ENCODE peak calls at places on chromosomes 1 and 21, in eight cellular contexts. One of them, this sample, is unnamed.

GRCh38 chr1:194176212-194176611 is 989.8 kb upstream of the B3GALT2 start:
- DNase-seq in A673: no peak
- DNase-seq in upper lobe of right lung: no peak
- DNase-seq in tibial nerve: no peak
- DNase-seq in heart left ventricle: no peak
- DNase-seq in neural progenitor cell: peak
- DNase-seq in colonic mucosa: no peak
- DNase-seq in cardiac fibroblast: no peak
- DNase-seq in this sample: no peak

GRCh38 chr1:33047839-33048305 is 11.2 kb upstream of the AK2 start:
- DNase-seq in A673: no peak
- DNase-seq in upper lobe of right lung: no peak
- DNase-seq in tibial nerve: no peak
- DNase-seq in heart left ventricle: no peak
- DNase-seq in neural progenitor cell: no peak
- DNase-seq in colonic mucosa: no peak
- DNase-seq in cardiac fibroblast: peak
- DNase-seq in this sample: no peak

GRCh38 chr1:83530506-83530905 is 468.4 kb downstream of the TTLL7 start:
- DNase-seq in A673: no peak
- DNase-seq in upper lobe of right lung: no peak
- DNase-seq in tibial nerve: no peak
- DNase-seq in heart left ventricle: no peak
- DNase-seq in neural progenitor cell: no peak
- DNase-seq in colonic mucosa: no peak
- DNase-seq in cardiac fibroblast: no peak
- DNase-seq in this sample: no peak

GRCh38 chr1:41882068-41882477 is 36.6 kb downstream of the HIVEP3 start:
- DNase-seq in A673: no peak
- DNase-seq in upper lobe of right lung: no peak
- DNase-seq in tibial nerve: no peak
- DNase-seq in heart left ventricle: no peak
- DNase-seq in neural progenitor cell: no peak
- DNase-seq in colonic mucosa: peak
- DNase-seq in cardiac fibroblast: no peak
- DNase-seq in this sample: no peak

GRCh38 chr1:198726455-198726854 is 87.6 kb downstream of the PTPRC start:
- DNase-seq in A673: no peak
- DNase-seq in upper lobe of right lung: no peak
- DNase-seq in tibial nerve: no peak
- DNase-seq in heart left ventricle: no peak
- DNase-seq in neural progenitor cell: no peak
- DNase-seq in colonic mucosa: no peak
- DNase-seq in cardiac fibroblast: peak
- DNase-seq in this sample: no peak

GRCh38 chr21:41418956-41419680 is 6.9 kb upstream of the MX1 start:
- DNase-seq in A673: no peak
- DNase-seq in upper lobe of right lung: no peak
- DNase-seq in tibial nerve: no peak
- DNase-seq in heart left ventricle: no peak
- DNase-seq in neural progenitor cell: no peak
- DNase-seq in colonic mucosa: no peak
- DNase-seq in cardiac fibroblast: no peak
- DNase-seq in this sample: no peak

GRCh38 chr1:102776074-102776473 is 332.2 kb downstream of the COL11A1 start:
- DNase-seq in A673: no peak
- DNase-seq in upper lobe of right lung: no peak
- DNase-seq in tibial nerve: no peak
- DNase-seq in heart left ventricle: no peak
- DNase-seq in neural progenitor cell: peak
- DNase-seq in colonic mucosa: no peak
- DNase-seq in cardiac fibroblast: no peak
- DNase-seq in this sample: no peak

GRCh38 chr1:205301220-205301821 is 20.2 kb downstream of the NUAK2 start:
- DNase-seq in A673: peak
- DNase-seq in upper lobe of right lung: peak
- DNase-seq in tibial nerve: no peak
- DNase-seq in heart left ventricle: no peak
- DNase-seq in neural progenitor cell: peak
- DNase-seq in colonic mucosa: no peak
- DNase-seq in cardiac fibroblast: peak
- DNase-seq in this sample: no peak

GRCh38 chr1:193104496-193104905 is 713 bp downstream of the GLRX2 start:
- DNase-seq in A673: peak
- DNase-seq in upper lobe of right lung: peak
- DNase-seq in tibial nerve: peak
- DNase-seq in heart left ventricle: peak
- DNase-seq in neural progenitor cell: peak
- DNase-seq in colonic mucosa: peak
- DNase-seq in cardiac fibroblast: no peak
- DNase-seq in this sample: peak

GRCh38 chr1:26234644-26235384 is 814 bp downstream of the CEP85 start:
- DNase-seq in A673: peak
- DNase-seq in upper lobe of right lung: no peak
- DNase-seq in tibial nerve: peak
- DNase-seq in heart left ventricle: peak
- DNase-seq in neural progenitor cell: peak
- DNase-seq in colonic mucosa: peak
- DNase-seq in cardiac fibroblast: peak
- DNase-seq in this sample: no peak

GRCh38 chr1:93617670-93618488 is 63.8 kb downstream of the BCAR3 start:
- DNase-seq in A673: no peak
- DNase-seq in upper lobe of right lung: no peak
- DNase-seq in tibial nerve: no peak
- DNase-seq in heart left ventricle: no peak
- DNase-seq in neural progenitor cell: peak
- DNase-seq in colonic mucosa: peak
- DNase-seq in cardiac fibroblast: no peak
- DNase-seq in this sample: no peak

GRCh38 chr21:15978158-15978805 is 248.5 kb downstream of the USP25 start:
- DNase-seq in A673: no peak
- DNase-seq in upper lobe of right lung: no peak
- DNase-seq in tibial nerve: no peak
- DNase-seq in heart left ventricle: no peak
- DNase-seq in neural progenitor cell: no peak
- DNase-seq in colonic mucosa: no peak
- DNase-seq in cardiac fibroblast: peak
- DNase-seq in this sample: no peak

GRCh38 chr1:65814752-65815151 is 22.1 kb downstream of the PDE4B start:
- DNase-seq in A673: no peak
- DNase-seq in upper lobe of right lung: no peak
- DNase-seq in tibial nerve: no peak
- DNase-seq in heart left ventricle: no peak
- DNase-seq in neural progenitor cell: no peak
- DNase-seq in colonic mucosa: no peak
- DNase-seq in cardiac fibroblast: no peak
- DNase-seq in this sample: no peak

GRCh38 chr1:69406244-69406643 is 161.5 kb upstream of the LRRC7 start:
- DNase-seq in A673: no peak
- DNase-seq in upper lobe of right lung: no peak
- DNase-seq in tibial nerve: no peak
- DNase-seq in heart left ventricle: no peak
- DNase-seq in neural progenitor cell: no peak
- DNase-seq in colonic mucosa: no peak
- DNase-seq in cardiac fibroblast: no peak
- DNase-seq in this sample: no peak

GRCh38 chr1:107359472-107360241 is 218.8 kb downstream of the NTNG1 start:
- DNase-seq in A673: no peak
- DNase-seq in upper lobe of right lung: no peak
- DNase-seq in tibial nerve: no peak
- DNase-seq in heart left ventricle: no peak
- DNase-seq in neural progenitor cell: no peak
- DNase-seq in colonic mucosa: no peak
- DNase-seq in cardiac fibroblast: no peak
- DNase-seq in this sample: no peak

GRCh38 chr1:216723274-216723780 is at the start of gene ESRRG:
- DNase-seq in A673: peak
- DNase-seq in upper lobe of right lung: peak
- DNase-seq in tibial nerve: no peak
- DNase-seq in heart left ventricle: peak
- DNase-seq in neural progenitor cell: peak
- DNase-seq in colonic mucosa: peak
- DNase-seq in cardiac fibroblast: no peak
- DNase-seq in this sample: peak

GRCh38 chr1:247079141-247079874 is 697 bp upstream of the ZNF670 start:
- DNase-seq in A673: no peak
- DNase-seq in upper lobe of right lung: no peak
- DNase-seq in tibial nerve: no peak
- DNase-seq in heart left ventricle: no peak
- DNase-seq in neural progenitor cell: peak
- DNase-seq in colonic mucosa: no peak
- DNase-seq in cardiac fibroblast: no peak
- DNase-seq in this sample: no peak

DNA sequence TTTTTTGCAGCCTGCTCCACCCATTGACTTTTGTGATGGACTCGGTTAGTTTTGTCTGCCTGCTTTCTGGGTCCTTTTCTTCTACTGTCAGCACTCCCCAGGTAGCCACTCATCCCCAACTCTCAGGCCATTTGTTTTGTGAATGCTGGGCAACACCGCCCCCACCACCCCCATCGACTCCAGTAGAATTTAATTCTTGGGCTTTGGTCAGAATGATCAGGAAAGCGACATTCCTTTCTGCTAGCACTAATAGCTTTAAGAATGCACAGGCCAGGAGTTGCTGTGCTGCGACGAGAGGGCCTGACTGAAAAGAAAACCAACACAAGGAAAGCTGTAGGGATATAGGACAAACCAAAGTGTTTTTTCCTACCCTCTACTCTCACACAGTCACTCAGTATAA is 144.4 kb downstream of the CDC7 start:
- DNase-seq in A673: no peak
- DNase-seq in upper lobe of right lung: no peak
- DNase-seq in tibial nerve: no peak
- DNase-seq in heart left ventricle: no peak
- DNase-seq in neural progenitor cell: peak
- DNase-seq in colonic mucosa: no peak
- DNase-seq in cardiac fibroblast: no peak
- DNase-seq in this sample: no peak
- TF ChIP-seq CTCF in A673: no peak
- TF ChIP-seq CTCF in upper lobe of right lung: no peak
- TF ChIP-seq CTCF in tibial nerve: no peak
- TF ChIP-seq CTCF in heart left ventricle: no peak
- TF ChIP-seq CTCF in neural progenitor cell: peak
- TF ChIP-seq CTCF in colonic mucosa: no peak
- TF ChIP-seq CTCF in cardiac fibroblast: no peak
- TF ChIP-seq CTCF in this sample: no peak

GRCh38 chr1:113808450-113809195 is 3.7 kb downstream of the RSBN1 start:
- DNase-seq in A673: peak
- DNase-seq in upper lobe of right lung: no peak
- DNase-seq in tibial nerve: no peak
- DNase-seq in heart left ventricle: no peak
- DNase-seq in neural progenitor cell: no peak
- DNase-seq in colonic mucosa: no peak
- DNase-seq in cardiac fibroblast: no peak
- DNase-seq in this sample: no peak
- H3K4me3 ChIP-seq in A673: no peak
- H3K4me3 ChIP-seq in upper lobe of right lung: peak
- H3K4me3 ChIP-seq in tibial nerve: no peak
- H3K4me3 ChIP-seq in heart left ventricle: no peak
- H3K4me3 ChIP-seq in neural progenitor cell: peak
- H3K4me3 ChIP-seq in colonic mucosa: no peak
- H3K4me3 ChIP-seq in cardiac fibroblast: no peak
- H3K4me3 ChIP-seq in this sample: peak

GRCh38 chr1:10561955-10562354 is 87.2 kb downstream of the PEX14 start:
- DNase-seq in A673: peak
- DNase-seq in upper lobe of right lung: no peak
- DNase-seq in tibial nerve: no peak
- DNase-seq in heart left ventricle: no peak
- DNase-seq in neural progenitor cell: no peak
- DNase-seq in colonic mucosa: no peak
- DNase-seq in cardiac fibroblast: peak
- DNase-seq in this sample: no peak
- TF ChIP-seq CTCF in A673: peak
- TF ChIP-seq CTCF in upper lobe of right lung: no peak
- TF ChIP-seq CTCF in tibial nerve: no peak
- TF ChIP-seq CTCF in heart left ventricle: no peak
- TF ChIP-seq CTCF in neural progenitor cell: peak
- TF ChIP-seq CTCF in colonic mucosa: no peak
- TF ChIP-seq CTCF in cardiac fibroblast: peak
- TF ChIP-seq CTCF in this sample: no peak

GRCh38 chr1:43269627-43270375 is at the start of gene TMEM125:
- DNase-seq in A673: no peak
- DNase-seq in upper lobe of right lung: peak
- DNase-seq in tibial nerve: no peak
- DNase-seq in heart left ventricle: no peak
- DNase-seq in neural progenitor cell: no peak
- DNase-seq in colonic mucosa: peak
- DNase-seq in cardiac fibroblast: no peak
- DNase-seq in this sample: peak
- H3K4me3 ChIP-seq in A673: peak
- H3K4me3 ChIP-seq in upper lobe of right lung: peak
- H3K4me3 ChIP-seq in tibial nerve: peak
- H3K4me3 ChIP-seq in heart left ventricle: no peak
- H3K4me3 ChIP-seq in neural progenitor cell: peak
- H3K4me3 ChIP-seq in colonic mucosa: peak
- H3K4me3 ChIP-seq in cardiac fibroblast: no peak
- H3K4me3 ChIP-seq in this sample: no peak

DNA sequence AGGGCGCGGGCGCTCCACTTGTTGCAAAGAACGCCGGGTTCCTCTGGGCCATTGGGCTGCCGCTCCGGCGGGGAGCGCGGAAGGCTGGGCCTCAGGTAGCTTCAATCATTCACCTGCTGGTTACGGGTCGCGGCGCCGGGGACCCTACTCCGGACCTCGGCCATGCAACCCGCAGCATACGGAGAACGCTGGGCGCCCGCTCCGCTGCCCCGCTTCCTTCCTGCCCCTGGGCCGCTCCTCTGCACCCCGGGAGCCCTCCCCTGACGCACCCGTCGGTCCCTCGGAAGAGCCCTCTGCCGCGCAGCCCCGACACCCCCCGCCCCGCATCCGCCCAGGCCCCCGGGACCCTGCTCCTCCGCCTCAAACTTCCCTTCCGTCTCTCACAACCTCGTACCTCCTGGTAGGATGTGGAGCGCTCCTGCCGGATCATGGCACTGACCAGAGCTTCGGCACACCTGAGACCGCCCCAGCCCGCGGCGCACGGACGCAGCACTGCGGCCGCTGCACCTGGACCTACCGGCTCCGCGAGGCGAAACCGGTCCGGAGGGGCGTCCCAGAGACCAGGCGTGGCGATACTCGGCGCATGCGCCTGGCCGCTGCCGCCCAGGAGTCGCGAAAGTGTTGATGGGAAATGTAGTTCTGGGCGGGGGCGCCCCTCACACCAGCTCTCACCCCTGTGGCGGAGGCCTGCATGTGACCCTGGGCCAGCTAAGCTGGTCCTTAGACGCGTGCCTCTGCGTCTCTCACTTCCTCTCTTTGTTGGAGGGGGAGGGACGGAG is at the start of gene PACC1:
- DNase-seq in A673: peak
- DNase-seq in upper lobe of right lung: peak
- DNase-seq in tibial nerve: peak
- DNase-seq in heart left ventricle: peak
- DNase-seq in neural progenitor cell: peak
- DNase-seq in colonic mucosa: peak
- DNase-seq in cardiac fibroblast: peak
- DNase-seq in this sample: peak
- TF ChIP-seq CTCF in A673: peak
- TF ChIP-seq CTCF in upper lobe of right lung: no peak
- TF ChIP-seq CTCF in tibial nerve: no peak
- TF ChIP-seq CTCF in heart left ventricle: no peak
- TF ChIP-seq CTCF in neural progenitor cell: peak
- TF ChIP-seq CTCF in colonic mucosa: no peak
- TF ChIP-seq CTCF in cardiac fibroblast: peak
- TF ChIP-seq CTCF in this sample: no peak

This sample was measured in dorsolateral prefrontal cortex.